ENCODE peak calls at places on chromosomes 13 and 19, in six cellular contexts. P, W, D, T, A and G are unnamed samples.

GRCh38 chr19:30512748-30513389 is 140.7 kb downstream of the ZNF536 start:
- DNase-seq in D (no peak), T (no peak), P (no peak), W (peak; percentile 65), A (no peak), G (peak; percentile 72)

GRCh38 chr13:100944791-100945345 is 270.3 kb upstream of the TMTC4 start:
- DNase-seq in T (no peak), D (no peak), P (no peak), W (no peak), A (no peak), G (no peak)

GRCh38 chr13:20312292-20312691 is 80.2 kb upstream of the GJB6 start:
- DNase-seq in P (no peak), A (no peak), T (no peak), D (no peak), W (no peak), G (no peak)

GRCh38 chr19:46471116-46471733 is at the start of gene PNMA8A:
- DNase-seq in P (no peak), T (no peak), A (peak; percentile 85), W (no peak), D (no peak), G (no peak)

GRCh38 chr13:85368686-85369085 is 430.5 kb downstream of the SLITRK6 start:
- DNase-seq in A (no peak), P (no peak), D (no peak), T (no peak), W (no peak), G (no peak)

GRCh38 chr13:113551081-113552000 is 33.2 kb upstream of the TFDP1 start:
- DNase-seq in W (no peak), D (no peak), A (no peak), P (no peak), T (no peak), G (no peak)

GRCh38 chr19:35248310-35249145 is at the start of gene LSR:
- DNase-seq in P (no peak), W (no peak), D (peak; percentile 30), A (peak; percentile 62), T (no peak), G (no peak)

GRCh38 chr19:44890366-44891015 is 563 bp upstream of the TOMM40 start:
- DNase-seq in W (peak; percentile 100), T (peak; percentile 100), A (no peak), P (peak; percentile 91), D (peak; percentile 100), G (peak; percentile 100)

GRCh38 chr13:75935805-75936204 is 299.7 kb downstream of the LMO7 start:
- DNase-seq in T (no peak), D (no peak), A (no peak), W (no peak), P (no peak), G (no peak)

GRCh38 chr13:113364933-113365371 is 1.0 kb upstream of the GRTP1 start:
- DNase-seq in P (no peak), D (no peak), W (no peak), A (peak; percentile 44), T (no peak), G (no peak)

GRCh38 chr13:20136781-20137703 is 23.8 kb downstream of the GJA3 start:
- DNase-seq in W (no peak), T (no peak), D (no peak), P (no peak), A (no peak), G (no peak)

GRCh38 chr13:62129000-62129551 is 713.4 kb upstream of the PCDH20 start:
- DNase-seq in T (no peak), D (no peak), A (no peak), P (no peak), W (no peak), G (no peak)

GRCh38 chr19:48568345-48568886 is 16.4 kb downstream of the SULT2B1 start:
- DNase-seq in P (peak; percentile 72), D (no peak), T (peak; percentile 93), W (no peak), A (peak; percentile 93), G (peak; percentile 40)

GRCh38 chr19:38270587-38271167 is 6.3 kb downstream of the SPINT2 start:
- DNase-seq in D (no peak), W (no peak), A (no peak), T (no peak), P (peak; percentile 96), G (no peak)

GRCh38 chr19:48746738-48747575 is at the start of gene IZUMO1:
- DNase-seq in W (peak; percentile 79), P (peak; percentile 87), T (peak; percentile 81), A (peak; percentile 84), D (peak; percentile 62), G (peak; percentile 91)

GRCh38 chr19:5189318-5189607 is 151.3 kb downstream of the PTPRS start:
- DNase-seq in T (no peak), W (no peak), D (no peak), P (no peak), A (no peak), G (no peak)

GRCh38 chr19:5128251-5128931 is 159.5 kb downstream of the KDM4B start:
- DNase-seq in P (no peak), T (no peak), D (no peak), W (no peak), A (peak; percentile 82), G (no peak)

GRCh38 chr13:96032717-96033116 is 20.5 kb downstream of the UGGT2 start:
- DNase-seq in T (no peak), A (no peak), W (no peak), D (no peak), P (no peak), G (no peak)

GRCh38 chr19:6248856-6249255 is 30.9 kb downstream of the MLLT1 start:
- DNase-seq in D (no peak), P (no peak), W (no peak), T (no peak), A (no peak), G (peak; percentile 75)

GRCh38 chr13:72692884-72693514 is 34.4 kb downstream of the MZT1 start:
- DNase-seq in W (no peak), P (no peak), D (no peak), A (no peak), T (no peak), G (no peak)

GRCh38 chr13:20192470-20193141 is at the start of gene GJB2:
- DNase-seq in T (no peak), D (no peak), A (peak; percentile 29), P (no peak), W (no peak), G (no peak)

GRCh38 chr13:66974174-66974573 is 256.0 kb downstream of the PCDH9 start:
- DNase-seq in D (no peak), P (no peak), W (no peak), A (no peak), T (no peak), G (no peak)

GRCh38 chr19:46806651-46807050 is 18.3 kb upstream of the SLC1A5 start:
- DNase-seq in D (no peak), W (no peak), A (no peak), P (no peak), T (no peak), G (no peak)

GRCh38 chr13:44921931-44922758 is 67.1 kb downstream of the NUFIP1 start:
- DNase-seq in T (peak; percentile 56), W (no peak), A (no peak), P (peak; percentile 13), D (no peak), G (no peak)

GRCh38 chr13:94825507-94825906 is 113.2 kb upstream of the SOX21 start:
- DNase-seq in P (no peak), D (no peak), A (peak; percentile 64), T (no peak), W (peak; percentile 22), G (peak; percentile 8)

GRCh38 chr19:53466726-53467125 is 807 bp upstream of the ZNF813 start:
- DNase-seq in T (no peak), P (no peak), D (no peak), W (no peak), A (no peak), G (no peak)

GRCh38 chr13:109998808-109999528 is 212.6 kb upstream of the IRS2 start:
- DNase-seq in A (no peak), W (no peak), P (peak; percentile 75), T (no peak), D (no peak), G (peak; percentile 43)

GRCh38 chr19:3125900-3126524 is 9.8 kb upstream of the GNA15 start:
- DNase-seq in A (peak; percentile 74), P (peak; percentile 90), D (peak; percentile 60), T (no peak), W (no peak), G (no peak)

GRCh38 chr19:5292453-5292842 is 48.2 kb downstream of the PTPRS start:
- DNase-seq in T (no peak), D (no peak), A (peak; percentile 75), P (no peak), W (no peak), G (no peak)

GRCh38 chr13:75474956-75475355 is 7.0 kb downstream of the TBC1D4 start:
- DNase-seq in T (no peak), A (no peak), D (no peak), P (no peak), W (no peak), G (no peak)

GRCh38 chr13:31686660-31687430 is 52.5 kb upstream of the RXFP2 start:
- DNase-seq in P (no peak), D (no peak), A (no peak), T (no peak), W (no peak), G (no peak)

GRCh38 chr19:15126511-15126910 is 19.3 kb downstream of the SYDE1 start:
- DNase-seq in W (no peak), A (no peak), P (no peak), T (no peak), D (no peak), G (no peak)